ENCODE peak calls at places on chromosomes 6 and 20, in six cellular contexts. One of them, this sample, is unnamed.

GRCh38 chr6:52390361-52390727 is 28.4 kb downstream of the PAQR8 start:
- DNase-seq in brain pericyte: no peak
- DNase-seq in ELR: peak; percentile 86
- DNase-seq in EH: peak; percentile 65
- DNase-seq in dermis microvascular lymphatic vessel endothelial cell: peak; percentile 79
- DNase-seq in occipital lobe: no peak
- DNase-seq in this sample: peak; percentile 51

GRCh38 chr6:13528232-13528631 is 40.8 kb upstream of the GFOD1 start:
- DNase-seq in brain pericyte: no peak
- DNase-seq in EH: no peak
- DNase-seq in occipital lobe: no peak
- DNase-seq in ELR: no peak
- DNase-seq in dermis microvascular lymphatic vessel endothelial cell: peak; percentile 61
- DNase-seq in this sample: no peak

GRCh38 chr6:58290177-58290576 is 972.7 kb downstream of the PRIM2 start:
- DNase-seq in occipital lobe: no peak
- DNase-seq in ELR: peak; percentile 41
- DNase-seq in dermis microvascular lymphatic vessel endothelial cell: no peak
- DNase-seq in brain pericyte: no peak
- DNase-seq in EH: no peak
- DNase-seq in this sample: no peak

GRCh38 chr6:6843057-6843627 is 254.6 kb downstream of the LY86 start:
- DNase-seq in EH: peak; percentile 74
- DNase-seq in brain pericyte: no peak
- DNase-seq in occipital lobe: no peak
- DNase-seq in dermis microvascular lymphatic vessel endothelial cell: no peak
- DNase-seq in ELR: peak; percentile 72
- DNase-seq in this sample: peak; percentile 2

GRCh38 chr6:15392182-15392581 is 146.3 kb downstream of the JARID2 start:
- DNase-seq in occipital lobe: no peak
- DNase-seq in brain pericyte: no peak
- DNase-seq in ELR: no peak
- DNase-seq in EH: no peak
- DNase-seq in dermis microvascular lymphatic vessel endothelial cell: no peak
- DNase-seq in this sample: no peak

GRCh38 chr6:12033770-12034169 is 21.7 kb downstream of the HIVEP1 start:
- DNase-seq in dermis microvascular lymphatic vessel endothelial cell: peak; percentile 25
- DNase-seq in EH: peak; percentile 26
- DNase-seq in brain pericyte: no peak
- DNase-seq in ELR: no peak
- DNase-seq in occipital lobe: no peak
- DNase-seq in this sample: peak; percentile 54

GRCh38 chr20:20710847-20711315 is 1.6 kb downstream of the RALGAPA2 start:
- DNase-seq in ELR: no peak
- DNase-seq in brain pericyte: no peak
- DNase-seq in EH: no peak
- DNase-seq in occipital lobe: no peak
- DNase-seq in dermis microvascular lymphatic vessel endothelial cell: peak; percentile 39
- DNase-seq in this sample: no peak

GRCh38 chr6:125432014-125432413 is 130.2 kb upstream of the HDDC2 start:
- DNase-seq in occipital lobe: no peak
- DNase-seq in brain pericyte: no peak
- DNase-seq in ELR: no peak
- DNase-seq in dermis microvascular lymphatic vessel endothelial cell: no peak
- DNase-seq in EH: no peak
- DNase-seq in this sample: no peak

GRCh38 chr6:121354764-121355163 is 20.5 kb upstream of the TBC1D32 start:
- DNase-seq in dermis microvascular lymphatic vessel endothelial cell: peak; percentile 6
- DNase-seq in EH: peak; percentile 3
- DNase-seq in brain pericyte: no peak
- DNase-seq in ELR: peak; percentile 33
- DNase-seq in occipital lobe: no peak
- DNase-seq in this sample: no peak

GRCh38 chr6:1868561-1869261 is 259.0 kb downstream of the FOXC1 start:
- DNase-seq in occipital lobe: no peak
- DNase-seq in brain pericyte: no peak
- DNase-seq in ELR: no peak
- DNase-seq in dermis microvascular lymphatic vessel endothelial cell: no peak
- DNase-seq in EH: no peak
- DNase-seq in this sample: no peak

GRCh38 chr20:21394120-21394519 is 3.2 kb downstream of the NKX2-4 start:
- DNase-seq in ELR: no peak
- DNase-seq in brain pericyte: no peak
- DNase-seq in dermis microvascular lymphatic vessel endothelial cell: no peak
- DNase-seq in EH: no peak
- DNase-seq in occipital lobe: no peak
- DNase-seq in this sample: no peak